ENCODE peak calls at places on chromosomes 5 and 9, in ten cellular contexts. Y, C, O, D, G, R, N, E, I and S are unnamed samples.

GRCh38 chr9:132141364-132141947 is 20.4 kb upstream of the NTNG2 start:
- DNase-seq in G (no peak), D (no peak), Y (no peak), E (no peak), N (no peak), C (no peak), I (no peak), O (peak; percentile 26), R (no peak), S (no peak)

GRCh38 chr5:142798099-142798768 is 28.1 kb downstream of the ARHGAP26 start:
- DNase-seq in C (no peak), R (no peak), O (no peak), N (no peak), E (peak; percentile 34), I (no peak), Y (no peak), D (no peak), G (no peak), S (no peak)

GRCh38 chr9:14627513-14627912 is 65.7 kb downstream of the ZDHHC21 start:
- DNase-seq in E (no peak), G (no peak), N (no peak), O (no peak), C (no peak), Y (no peak), D (no peak), I (no peak), R (no peak), S (no peak)

GRCh38 chr9:23582836-23583235 is 243.2 kb downstream of the ELAVL2 start:
- DNase-seq in I (no peak), N (no peak), Y (no peak), O (no peak), E (no peak), C (no peak), G (no peak), D (no peak), R (no peak), S (no peak)

GRCh38 chr5:16894236-16895057 is 41.6 kb downstream of the MYO10 start:
- DNase-seq in D (peak; percentile 54), Y (no peak), G (no peak), N (peak; percentile 77), O (peak; percentile 55), R (no peak), E (no peak), C (no peak), I (no peak), S (no peak)

GRCh38 chr9:1125741-1126140 is 75.6 kb downstream of the DMRT2 start:
- DNase-seq in Y (no peak), D (no peak), R (no peak), O (no peak), G (no peak), C (no peak), E (no peak), N (no peak), I (no peak), S (no peak)

GRCh38 chr9:5838884-5839571 is 6.1 kb upstream of the ERMP1 start:
- DNase-seq in Y (no peak), O (no peak), G (no peak), R (peak; percentile 78), E (peak; percentile 61), I (no peak), D (peak; percentile 11), C (peak; percentile 53), N (peak; percentile 71), S (no peak)

GRCh38 chr5:132961887-132962286 is 1.5 kb downstream of the AFF4 start:
- DNase-seq in G (no peak), O (no peak), D (peak; percentile 12), C (no peak), Y (no peak), N (no peak), I (no peak), E (no peak), R (no peak), S (no peak)

GRCh38 chr9:112663681-112664080 is 54.2 kb downstream of the INIP start:
- DNase-seq in Y (no peak), I (no peak), C (no peak), E (no peak), O (no peak), D (no peak), G (no peak), N (no peak), R (no peak), S (no peak)

GRCh38 chr9:112664541-112664940 is 53.4 kb downstream of the INIP start:
- DNase-seq in E (no peak), C (no peak), I (no peak), Y (no peak), R (no peak), G (no peak), D (no peak), N (no peak), O (no peak), S (no peak)

GRCh38 chr9:112659906-112660305 is 58.0 kb downstream of the INIP start:
- DNase-seq in D (no peak), O (no peak), C (no peak), E (no peak), G (no peak), R (no peak), I (no peak), N (no peak), Y (no peak), S (no peak)

GRCh38 chr9:112669326-112669725 is 48.6 kb downstream of the INIP start:
- DNase-seq in N (no peak), Y (no peak), R (no peak), G (no peak), C (no peak), O (no peak), I (no peak), D (no peak), E (no peak), S (no peak)

DNA sequence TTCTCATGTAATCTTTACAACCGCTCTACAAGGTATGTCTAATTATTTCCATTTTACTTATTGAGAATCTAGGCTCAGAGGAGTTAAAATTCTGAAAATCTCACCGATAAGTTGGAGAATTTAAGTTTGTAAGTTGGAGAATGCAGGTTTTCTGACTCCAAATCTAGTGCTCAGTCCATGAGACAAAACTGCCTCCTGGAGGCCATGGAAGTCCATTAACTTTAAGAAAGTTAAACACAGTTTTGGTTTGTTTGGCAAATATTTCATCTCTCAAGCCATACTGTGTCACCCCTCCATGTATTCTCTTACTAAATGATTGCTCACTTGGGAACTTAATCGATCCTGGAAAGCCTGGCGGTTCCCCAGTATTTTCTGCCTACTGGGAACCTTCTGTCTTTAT is 52.6 kb downstream of the INIP start:
- DNase-seq in I (no peak), N (no peak), E (no peak), O (no peak), C (no peak), Y (no peak), G (no peak), R (no peak), D (no peak), S (no peak)
- TF ChIP-seq CTCF in I (no peak), N (no peak), E (no peak), O (peak; percentile 15), C (no peak), Y (no peak), G (no peak), R (peak; percentile 31), D (peak; percentile 17), S (peak; percentile 40)

GRCh38 chr9:136782452-136782851 is 8.7 kb upstream of the TMEM141 start:
- DNase-seq in R (no peak), C (no peak), Y (no peak), N (no peak), O (no peak), D (no peak), G (no peak), E (no peak), I (no peak), S (no peak)

GRCh38 chr9:136784249-136784996 is 6.7 kb upstream of the TMEM141 start:
- DNase-seq in R (no peak), O (no peak), G (no peak), C (peak; percentile 57), I (no peak), Y (no peak), N (no peak), D (peak; percentile 53), E (no peak), S (peak; percentile 51)

GRCh38 chr9:136777359-136777758 is 13.0 kb upstream of the LCN15 start:
- DNase-seq in R (no peak), N (peak; percentile 74), I (no peak), E (no peak), G (no peak), O (peak; percentile 41), Y (no peak), D (no peak), C (peak; percentile 45), S (no peak)

GRCh38 chr9:136776947-136777346 is 12.6 kb upstream of the LCN15 start:
- DNase-seq in I (no peak), D (no peak), E (no peak), N (no peak), C (no peak), O (peak; percentile 25), R (no peak), Y (no peak), G (no peak), S (no peak)

DNA sequence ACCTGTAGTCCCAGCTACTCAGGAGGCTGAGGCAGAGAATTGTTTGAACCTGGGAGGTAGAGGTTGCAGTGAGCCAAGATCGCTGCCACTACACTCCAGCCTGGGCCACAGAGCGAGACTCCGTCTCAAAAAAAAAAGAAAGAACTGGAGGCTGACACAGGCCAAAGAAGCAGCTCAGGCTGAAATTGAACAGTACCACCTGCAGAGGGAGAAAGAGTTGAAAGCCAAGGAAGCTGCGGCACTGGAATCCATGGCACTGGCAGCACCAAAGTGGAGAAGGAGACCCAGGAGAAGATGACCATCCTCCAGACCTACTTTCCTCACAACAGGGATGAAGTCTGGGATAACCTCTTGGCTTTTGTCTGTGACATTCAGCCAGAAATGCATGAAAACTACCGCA is 11.3 kb upstream of the TMEM141 start:
- DNase-seq in O (peak; percentile 11), I (no peak), R (no peak), C (no peak), E (no peak), D (no peak), Y (no peak), G (no peak), N (no peak), S (no peak)
- TF ChIP-seq CTCF in O (no peak), I (no peak), R (no peak), C (no peak), E (no peak), D (no peak), Y (no peak), G (peak; percentile 34), N (no peak), S (no peak)

DNA sequence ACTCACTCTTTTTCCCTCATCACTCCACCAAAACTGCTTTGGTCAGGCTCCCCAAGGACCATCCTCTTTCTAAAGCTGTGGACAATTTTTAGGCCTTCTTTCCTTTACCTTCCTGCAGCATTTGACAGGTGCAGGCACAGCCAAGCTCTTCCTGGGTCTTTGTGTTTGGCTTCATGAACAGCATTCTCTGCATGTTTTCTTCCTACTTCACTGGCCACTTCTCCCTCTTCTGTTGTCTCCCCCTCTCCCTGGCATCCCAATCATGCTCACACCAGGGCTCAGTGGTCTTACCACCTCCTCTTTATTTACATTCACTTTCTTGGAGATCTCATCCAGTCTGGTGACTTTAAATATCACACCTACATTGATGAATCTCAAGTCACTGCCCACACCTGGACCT is 51.1 kb downstream of the CTNND2 start:
- DNase-seq in I (no peak), C (no peak), D (no peak), E (no peak), Y (no peak), O (no peak), G (no peak), N (no peak), R (no peak), S (no peak)
- TF ChIP-seq CTCF in I (no peak), C (no peak), D (no peak), E (no peak), Y (no peak), O (no peak), G (no peak), N (no peak), R (no peak), S (no peak)

DNA sequence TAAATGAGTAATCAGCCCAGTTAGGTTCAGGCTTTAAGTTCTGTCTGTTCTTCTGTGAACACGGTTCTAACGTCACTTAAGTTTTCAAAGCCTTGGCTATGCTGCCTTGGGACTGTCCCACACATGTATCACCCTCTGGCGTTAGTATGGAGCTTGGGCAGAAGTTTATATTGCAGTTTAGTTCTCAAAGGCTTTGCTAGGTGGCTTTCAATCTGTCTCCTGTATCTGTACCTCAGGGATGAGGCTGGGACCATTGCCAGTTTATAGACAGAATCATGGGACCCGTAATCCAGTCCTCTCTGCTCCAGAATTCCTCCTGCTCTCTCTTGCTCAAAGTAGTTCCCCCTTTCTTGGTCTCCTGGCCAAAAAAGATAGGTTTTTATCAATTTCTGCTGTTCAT is 12.1 kb downstream of the C9orf40 start:
- DNase-seq in E (no peak), N (peak; percentile 18), R (no peak), O (no peak), D (no peak), C (no peak), Y (no peak), G (no peak), I (no peak), S (no peak)
- TF ChIP-seq CTCF in E (no peak), N (no peak), R (peak; percentile 18), O (no peak), D (no peak), C (no peak), Y (no peak), G (peak; percentile 16), I (no peak), S (no peak)